ENCODE peak calls at places on chromosomes 12 and 14, in nine cellular contexts. C is K562, I is GM23338, M is spleen, K is stomach, R is Panc1, Z is sigmoid colon, N is transverse colon, G is endothelial cell of umbilical vein. P is an unnamed sample. For H3K4me1, the result is how much of the 10 kb centered on the place peaks cover.

GRCh38 chr14:52032196-52032865 is 36.5 kb downstream of the NID2 start:
- DNase-seq in K (no peak), M (no peak), N (no peak), I (no peak), G (no peak), Z (no peak), C (no peak), R (no peak), P (no peak)

GRCh38 chr12:1839464-1839863 is 19.1 kb downstream of the LRTM2 start:
- DNase-seq in I (no peak), G (no peak), N (no peak), R (no peak), Z (peak), K (no peak), M (peak), C (no peak), P (no peak)

GRCh38 chr12:131828671-131829350 is 618 bp downstream of the MMP17 start:
- DNase-seq in M (peak), C (no peak), G (no peak), R (no peak), I (peak), Z (no peak), N (no peak), K (no peak), P (peak)

GRCh38 chr12:101832030-101832429 is 1.3 kb upstream of the GNPTAB start:
- DNase-seq in Z (no peak), R (no peak), G (no peak), C (peak), I (no peak), K (no peak), M (no peak), N (no peak), P (no peak)

GRCh38 chr12:31958601-31959000 is 614 bp upstream of the RESF1 start:
- DNase-seq in K (no peak), N (no peak), R (no peak), G (no peak), M (no peak), Z (no peak), C (peak), I (peak), P (no peak)

GRCh38 chr14:85487215-85487614 is 42.7 kb upstream of the FLRT2 start:
- DNase-seq in C (no peak), M (no peak), G (no peak), R (no peak), Z (no peak), N (no peak), I (no peak), K (no peak), P (no peak)

GRCh38 chr14:31263485-31264133 is 56.0 kb upstream of the HECTD1 start:
- DNase-seq in I (no peak), C (no peak), K (peak), R (peak), Z (peak), M (no peak), N (peak), G (peak), P (peak)

GRCh38 chr12:67624355-67624754 is 24.2 kb upstream of the DYRK2 start:
- DNase-seq in R (no peak), N (no peak), K (no peak), I (peak), G (no peak), Z (no peak), C (no peak), M (no peak), P (no peak)

GRCh38 chr12:106863185-106863584 is 88.7 kb downstream of the RIC8B start:
- DNase-seq in M (no peak), Z (no peak), K (no peak), G (peak), N (no peak), I (no peak), C (no peak), R (no peak), P (no peak)

GRCh38 chr14:68391292-68392014 is 401.4 kb downstream of the ZFP36L1 start:
- DNase-seq in R (no peak), Z (no peak), K (no peak), I (no peak), C (no peak), M (no peak), N (no peak), G (peak), P (no peak)

GRCh38 chr14:53663709-53664108 is 292.9 kb downstream of the BMP4 start:
- DNase-seq in Z (peak), N (peak), M (no peak), K (no peak), R (no peak), G (peak), C (no peak), I (peak), P (no peak)

GRCh38 chr12:94798107-94798506 is 147.8 kb upstream of the TMCC3 start:
- DNase-seq in M (no peak), Z (no peak), I (no peak), R (no peak), C (no peak), K (no peak), G (no peak), N (no peak), P (no peak)

GRCh38 chr14:104680056-104680805 is 9.2 kb upstream of the INF2 start:
- DNase-seq in K (peak), I (no peak), M (peak), R (no peak), Z (peak), N (peak), G (peak), C (no peak), P (no peak)

GRCh38 chr12:53048033-53048779 is 1.7 kb upstream of the TNS2 start:
- DNase-seq in I (peak), N (peak), C (no peak), R (no peak), K (peak), Z (peak), M (peak), G (peak), P (peak)

GRCh38 chr14:29930283-29930682 is 2.6 kb upstream of the PRKD1 start:
- DNase-seq in M (no peak), N (no peak), R (no peak), I (no peak), G (peak), Z (no peak), C (no peak), K (no peak), P (no peak)

GRCh38 chr12:51531982-51532497 is 59.0 kb upstream of the SCN8A start:
- DNase-seq in R (peak), G (peak), N (peak), C (peak), K (peak), M (peak), Z (peak), I (peak), P (peak)

GRCh38 chr12:66077542-66077941 is 53.0 kb downstream of the LLPH start:
- DNase-seq in C (no peak), N (no peak), Z (no peak), M (no peak), G (no peak), K (no peak), R (no peak), I (no peak), P (no peak)

GRCh38 chr12:102769323-102769916 is 147.6 kb downstream of the PAH start:
- DNase-seq in K (peak), R (peak), Z (peak), C (peak), M (no peak), I (peak), G (peak), N (peak), P (no peak)

GRCh38 chr12:68359669-68360068 is 27.5 kb upstream of the MDM1 start:
- DNase-seq in N (no peak), G (no peak), M (no peak), Z (no peak), C (no peak), R (no peak), K (no peak), I (no peak), P (no peak)

GRCh38 chr12:59695379-59695778 is 99.5 kb downstream of the SLC16A7 start:
- DNase-seq in I (no peak), G (no peak), K (no peak), R (no peak), M (no peak), N (no peak), Z (no peak), C (no peak), P (no peak)

GRCh38 chr12:93107514-93107942 is 178.4 kb upstream of the EEA1 start:
- DNase-seq in Z (no peak), R (no peak), N (no peak), K (no peak), G (no peak), C (no peak), M (no peak), I (peak), P (no peak)

GRCh38 chr12:21416611-21417121 is 20.8 kb upstream of the PYROXD1 start:
- DNase-seq in K (no peak), R (no peak), N (no peak), M (no peak), Z (no peak), C (no peak), I (no peak), G (peak), P (no peak)

GRCh38 chr12:130815028-130815741 is 23.9 kb downstream of the STX2 start:
- DNase-seq in R (no peak), Z (no peak), G (no peak), C (no peak), M (no peak), N (no peak), I (no peak), K (no peak), P (no peak)

GRCh38 chr14:76828339-76829015 is 2.3 kb downstream of the LRRC74A start:
- DNase-seq in C (no peak), R (no peak), Z (no peak), K (no peak), N (no peak), I (no peak), G (no peak), M (no peak), P (no peak)

GRCh38 chr12:111068281-111068680 is 147.9 kb upstream of the MYL2 start:
- DNase-seq in I (no peak), M (peak), N (no peak), R (no peak), K (no peak), Z (no peak), G (no peak), C (no peak), P (no peak)

DNA sequence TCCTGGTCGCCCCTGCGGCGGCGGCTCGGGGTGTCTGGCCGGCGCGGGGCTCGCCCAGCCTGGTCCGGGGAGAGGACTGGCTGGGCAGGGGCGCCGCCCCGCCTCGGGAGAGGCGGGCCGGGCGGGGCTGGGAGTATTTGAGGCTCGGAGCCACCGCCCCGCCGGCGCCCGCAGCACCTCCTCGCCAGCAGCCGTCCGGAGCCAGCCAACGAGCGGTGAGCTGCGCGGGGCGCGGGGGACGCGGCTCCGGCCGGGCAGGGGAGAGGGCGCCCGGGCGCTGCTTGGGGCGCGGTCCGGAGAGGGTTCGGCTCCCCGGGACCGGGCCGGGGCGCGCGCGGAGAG is at the start of gene LGALS3:
- DNase-seq in K (peak), G (peak), I (peak), R (no peak), C (peak), Z (peak), N (peak), M (peak), P (peak)
- TF ChIP-seq POLR2AphosphoS5 in K (no peak), G (peak), I (no peak), R (peak), C (no peak), Z (peak), N (peak), M (no peak), P (peak)

DNA sequence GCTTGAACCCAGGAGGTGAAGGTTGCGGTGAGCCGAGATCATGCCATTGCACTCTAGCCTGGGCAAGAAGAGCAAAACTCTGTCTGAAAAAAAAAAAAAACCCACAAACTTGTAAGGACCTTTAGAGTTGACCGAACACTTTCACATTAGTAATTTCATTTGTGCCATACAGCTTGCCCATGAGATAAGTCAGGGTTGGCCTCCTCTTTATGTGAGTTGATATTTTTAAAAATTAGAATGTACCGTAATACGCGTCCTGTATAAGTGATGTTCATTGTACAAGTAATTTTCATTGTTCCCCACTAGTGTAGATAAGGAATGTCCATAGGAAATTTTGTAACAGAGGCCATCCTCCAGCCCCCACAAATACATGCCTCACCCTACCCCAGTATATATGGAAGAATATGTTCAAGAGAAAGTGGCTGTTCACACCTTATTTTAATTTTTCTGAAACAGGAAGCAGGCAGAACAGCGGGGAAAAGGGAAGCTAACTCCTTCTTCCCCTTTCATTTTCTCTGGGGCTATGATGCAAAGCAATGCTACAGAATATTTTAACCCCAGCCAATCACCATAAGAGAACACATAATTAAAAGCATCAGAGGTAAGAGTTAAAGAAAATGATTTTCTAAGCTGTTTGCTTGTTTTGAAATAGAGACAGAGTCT is 31.9 kb upstream of the HIF1A start:
- DNase-seq in N (no peak), K (no peak), G (no peak), C (no peak), I (no peak), M (no peak), R (no peak), Z (no peak), P (no peak)
- H3K4me1 ChIP-seq in N (under half), K (under half), G (under half), C (under half), I (under half), M (under half), R (under half), Z (under half), P (under half)

GRCh38 chr14:71923471-71923870 is 8.8 kb upstream of the RGS6 start:
- DNase-seq in N (no peak), G (no peak), M (no peak), C (no peak), K (no peak), I (peak), Z (no peak), R (no peak), P (no peak)
- TF ChIP-seq POLR2AphosphoS5 in N (no peak), G (no peak), M (no peak), C (no peak), K (no peak), I (no peak), Z (no peak), R (no peak), P (no peak)

GRCh38 chr12:3150308-3150670 is 73.1 kb downstream of the TSPAN9 start:
- DNase-seq in C (no peak), R (no peak), M (no peak), G (no peak), Z (no peak), N (no peak), I (no peak), K (no peak), P (no peak)

GRCh38 chr12:3150820-3151590 is 73.8 kb downstream of the TSPAN9 start:
- DNase-seq in R (no peak), G (peak), K (no peak), Z (no peak), I (peak), C (no peak), M (peak), N (no peak), P (peak)

GRCh38 chr12:3152013-3152412 is 74.8 kb downstream of the TSPAN9 start:
- DNase-seq in N (no peak), G (peak), I (peak), R (no peak), Z (no peak), K (no peak), M (peak), C (no peak), P (no peak)

GRCh38 chr12:3154006-3154405 is 76.8 kb downstream of the TSPAN9 start:
- DNase-seq in N (no peak), K (no peak), M (peak), I (no peak), R (no peak), C (no peak), Z (no peak), G (no peak), P (no peak)

DNA sequence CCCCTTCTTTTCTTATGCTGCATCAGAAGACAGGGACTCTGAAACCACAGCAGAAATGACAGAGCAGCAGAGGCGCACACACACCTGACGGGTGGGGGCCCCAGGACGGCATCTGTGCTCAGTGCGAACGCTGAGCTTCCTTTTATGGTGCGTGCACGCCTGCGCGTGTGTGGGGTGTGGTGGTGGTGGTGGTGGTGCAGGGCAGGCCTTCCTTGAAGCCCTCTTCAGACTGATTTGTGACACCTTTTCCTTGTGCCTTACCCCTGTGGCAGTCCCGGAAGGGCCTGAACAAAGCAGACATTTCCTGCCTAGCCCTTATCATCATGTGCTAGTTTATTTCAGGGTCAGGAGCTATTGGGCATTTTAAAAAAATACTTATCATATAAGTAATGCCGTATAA is 75.7 kb downstream of the TSPAN9 start:
- DNase-seq in K (no peak), C (no peak), I (no peak), N (no peak), M (peak), Z (no peak), G (peak), R (no peak), P (peak)
- H3K4me1 ChIP-seq in K (under half), C (under half), I (under half), N (under half), M (under half), Z (under half), G (under half), R (under half), P (half or more)

DNA sequence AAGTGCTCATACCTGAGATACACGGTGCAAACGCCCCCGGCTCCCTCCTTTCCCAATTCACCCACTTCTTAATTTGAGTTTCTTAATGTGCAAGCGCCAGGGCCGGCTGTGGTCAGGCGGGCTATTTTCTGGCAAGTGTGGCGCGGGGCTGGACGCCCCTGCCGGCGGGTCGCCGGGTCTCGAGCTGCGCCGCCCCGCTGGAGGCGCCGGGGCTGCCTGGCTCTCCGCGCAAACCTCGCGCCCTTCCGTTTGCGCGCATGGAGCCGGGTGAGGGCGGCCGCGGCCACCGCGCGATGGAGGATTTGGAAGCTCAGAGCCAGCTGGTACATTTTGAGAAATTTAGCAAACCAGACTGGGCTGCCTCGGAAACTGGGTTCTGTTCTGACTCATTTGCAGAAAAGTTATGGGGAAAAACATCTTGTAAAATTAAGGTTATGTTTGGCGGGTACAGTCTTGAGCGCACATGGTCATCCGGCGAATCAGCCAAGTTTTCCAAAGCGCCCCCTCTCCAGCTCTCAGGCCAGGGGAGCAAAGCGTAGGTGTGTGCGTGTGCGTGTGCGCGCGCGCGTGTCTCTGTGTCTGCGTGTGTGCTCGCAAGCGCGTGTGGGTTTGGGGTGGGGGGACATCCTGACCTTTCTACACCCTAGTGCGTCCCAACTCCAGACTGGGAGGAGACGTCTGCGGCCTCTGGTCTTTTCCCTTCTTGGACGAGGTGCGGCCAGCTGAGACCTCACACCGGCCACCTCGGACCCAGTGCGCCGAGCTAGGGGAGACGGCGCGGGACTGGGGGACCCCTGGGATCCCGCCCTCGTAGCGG is 6.5 kb upstream of the OTX2 start:
- DNase-seq in C (no peak), M (no peak), G (no peak), K (no peak), I (peak), R (no peak), Z (no peak), N (no peak), P (no peak)
- TF ChIP-seq POLR2AphosphoS5 in C (no peak), M (no peak), G (no peak), K (no peak), I (no peak), R (no peak), Z (no peak), N (no peak), P (no peak)

GRCh38 chr12:104279164-104279563 is 24.4 kb upstream of the EID3 start:
- DNase-seq in G (no peak), C (no peak), K (no peak), R (no peak), M (no peak), I (no peak), N (no peak), Z (no peak), P (no peak)
- H3K4me1 ChIP-seq in G (under half), C (under half), K (under half), R (under half), M (under half), I (under half), N (under half), Z (under half), P (under half)

GRCh38 chr14:24430682-24431568 is 1.2 kb downstream of the KHNYN start:
- DNase-seq in R (no peak), Z (no peak), G (peak), N (no peak), C (peak), I (peak), M (peak), K (peak), P (no peak)

GRCh38 chr14:24428628-24429394 is 657 bp downstream of the CBLN3 start:
- DNase-seq in G (no peak), N (no peak), M (peak), R (no peak), C (no peak), Z (no peak), I (peak), K (peak), P (no peak)

GRCh38 chr14:24430143-24430681 is 458 bp downstream of the KHNYN start:
- DNase-seq in R (no peak), C (peak), G (peak), K (peak), Z (peak), I (peak), N (peak), M (peak), P (peak)

GRCh38 chr14:24427537-24428508 is 1.6 kb downstream of the CBLN3 start:
- DNase-seq in I (no peak), R (no peak), Z (no peak), K (no peak), N (no peak), M (peak), C (no peak), G (no peak), P (peak)

DNA sequence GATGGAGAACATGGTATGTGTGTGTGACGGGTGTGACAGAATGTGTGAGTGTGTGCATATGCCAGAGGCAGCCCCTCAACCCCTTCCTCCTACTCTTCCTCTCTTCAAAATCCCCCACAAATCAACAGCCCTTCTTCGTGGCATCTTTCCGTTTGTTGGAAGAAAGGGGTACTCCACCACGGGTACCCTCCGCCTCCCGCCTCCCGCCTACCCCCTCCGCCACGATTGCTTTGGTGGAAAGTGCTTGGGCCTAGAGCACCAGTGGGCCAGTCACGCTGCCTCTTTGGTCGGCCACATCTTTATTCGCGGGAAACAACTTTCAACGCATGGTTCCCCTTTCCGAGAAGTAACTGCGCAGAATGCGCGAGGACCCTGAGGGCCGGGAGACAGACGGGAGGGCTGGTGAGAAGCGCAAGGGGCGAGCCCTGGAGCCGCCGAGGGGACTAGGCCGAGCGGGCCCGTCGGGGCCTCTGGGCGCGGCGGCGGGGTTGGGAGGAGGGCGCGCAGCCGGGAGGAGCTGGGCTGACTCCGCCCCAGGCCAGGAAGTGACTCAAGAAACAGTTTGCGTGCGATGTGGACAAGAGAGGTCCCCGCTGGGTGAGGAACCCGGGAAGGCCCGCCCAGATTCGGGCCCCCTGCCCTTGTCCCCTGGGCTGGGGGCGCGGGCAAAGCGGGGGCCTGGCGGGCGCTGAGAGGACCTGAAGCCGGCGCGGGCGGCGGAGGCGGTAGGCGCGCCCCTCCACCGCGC is at the start of the genes CBLN3 and KHNYN:
- DNase-seq in M (peak), C (peak), N (peak), Z (peak), K (peak), G (peak), I (peak), R (no peak), P (peak)
- TF ChIP-seq POLR2AphosphoS5 in M (peak), C (peak), N (peak), Z (peak), K (peak), G (peak), I (peak), R (peak), P (peak)